ENCODE peak calls at places on chromosomes 12 and 14, in five cellular contexts. N is tibial artery; P is esophagus squamous epithelium; J is PC-3; X is CD8-positive, alpha-beta T cell. K is an unnamed sample. For H3K9me3, the result is how much of the 10 kb centered on the place peaks cover.

GRCh38 chr12:51262758-51263177 is 7.4 kb downstream of the SMAGP start:
- DNase-seq in P (no peak), J (peak), N (no peak), X (no peak), K (peak)

GRCh38 chr12:104624529-104624928 is 167.8 kb downstream of the CHST11 start:
- DNase-seq in N (no peak), J (no peak), P (no peak), X (no peak), K (no peak)

GRCh38 chr12:131024721-131025120 is 71.0 kb downstream of the ADGRD1 start:
- DNase-seq in J (no peak), N (no peak), P (no peak), X (no peak), K (no peak)

GRCh38 chr14:90573385-90574105 is 176.7 kb downstream of the CALM1 start:
- DNase-seq in N (no peak), P (no peak), J (no peak), X (no peak), K (peak)

GRCh38 chr14:97299661-97300060 is 502.5 kb downstream of the VRK1 start:
- DNase-seq in N (no peak), X (peak), P (no peak), J (no peak), K (no peak)

GRCh38 chr12:111819191-111820158 is 22.6 kb upstream of the MAPKAPK5 start:
- DNase-seq in N (no peak), P (no peak), J (peak), X (no peak), K (no peak)

GRCh38 chr14:25607095-25607657 is 557.2 kb upstream of the STXBP6 start:
- DNase-seq in N (no peak), J (no peak), X (no peak), P (no peak), K (no peak)

GRCh38 chr14:22556021-22556989 is 32.7 kb downstream of the DAD1 start:
- DNase-seq in X (peak), N (no peak), P (peak), J (peak), K (peak)

GRCh38 chr12:46664771-46665287 is 161.0 kb downstream of the SLC38A4 start:
- DNase-seq in P (no peak), J (peak), N (no peak), X (no peak), K (peak)

GRCh38 chr12:60539592-60539991 is 943.8 kb downstream of the SLC16A7 start:
- DNase-seq in P (no peak), J (no peak), N (no peak), X (no peak), K (peak)

GRCh38 chr12:84422340-84422739 is 490.3 kb downstream of the SLC6A15 start:
- DNase-seq in X (no peak), P (no peak), N (no peak), J (no peak), K (no peak)

DNA sequence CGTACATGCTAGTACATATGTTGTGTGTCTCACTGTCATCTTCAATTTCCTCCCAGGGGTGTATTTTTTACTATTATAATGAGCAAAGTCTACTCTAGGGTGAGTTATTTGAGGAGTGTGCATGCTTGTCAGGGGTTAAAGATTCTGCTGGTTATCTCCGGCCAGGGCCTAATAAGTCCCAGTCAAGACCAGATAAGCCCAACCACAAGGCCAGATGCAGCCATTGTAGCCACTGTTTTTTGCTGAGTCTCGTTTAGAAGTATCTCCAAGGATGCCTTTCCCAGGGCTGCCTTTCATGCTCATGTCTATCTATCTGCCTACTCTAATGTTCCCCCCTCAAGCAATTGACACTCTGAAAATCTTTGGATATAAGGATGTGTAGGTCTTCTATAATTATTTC is 300.5 kb downstream of the IPO8 start:
- DNase-seq in P (no peak), N (no peak), J (no peak), X (no peak), K (no peak)
- H3K9me3 ChIP-seq in P (under half), N (under half), J (under half), X (under half), K (under half)

GRCh38 chr14:105492966-105493871 is 2.2 kb downstream of the TEDC1 start:
- DNase-seq in J (no peak), X (no peak), N (peak), P (no peak), K (no peak)

GRCh38 chr14:105493921-105494605 is 3.0 kb downstream of the TEDC1 start:
- DNase-seq in X (no peak), N (peak), J (no peak), P (no peak), K (no peak)

GRCh38 chr14:105491366-105492006 is 440 bp downstream of the TEDC1 start:
- DNase-seq in J (peak), N (peak), P (no peak), X (peak), K (peak)

GRCh38 chr14:105490572-105491365 is at the start of gene TEDC1:
- DNase-seq in X (peak), P (peak), N (peak), J (peak), K (peak)

DNA sequence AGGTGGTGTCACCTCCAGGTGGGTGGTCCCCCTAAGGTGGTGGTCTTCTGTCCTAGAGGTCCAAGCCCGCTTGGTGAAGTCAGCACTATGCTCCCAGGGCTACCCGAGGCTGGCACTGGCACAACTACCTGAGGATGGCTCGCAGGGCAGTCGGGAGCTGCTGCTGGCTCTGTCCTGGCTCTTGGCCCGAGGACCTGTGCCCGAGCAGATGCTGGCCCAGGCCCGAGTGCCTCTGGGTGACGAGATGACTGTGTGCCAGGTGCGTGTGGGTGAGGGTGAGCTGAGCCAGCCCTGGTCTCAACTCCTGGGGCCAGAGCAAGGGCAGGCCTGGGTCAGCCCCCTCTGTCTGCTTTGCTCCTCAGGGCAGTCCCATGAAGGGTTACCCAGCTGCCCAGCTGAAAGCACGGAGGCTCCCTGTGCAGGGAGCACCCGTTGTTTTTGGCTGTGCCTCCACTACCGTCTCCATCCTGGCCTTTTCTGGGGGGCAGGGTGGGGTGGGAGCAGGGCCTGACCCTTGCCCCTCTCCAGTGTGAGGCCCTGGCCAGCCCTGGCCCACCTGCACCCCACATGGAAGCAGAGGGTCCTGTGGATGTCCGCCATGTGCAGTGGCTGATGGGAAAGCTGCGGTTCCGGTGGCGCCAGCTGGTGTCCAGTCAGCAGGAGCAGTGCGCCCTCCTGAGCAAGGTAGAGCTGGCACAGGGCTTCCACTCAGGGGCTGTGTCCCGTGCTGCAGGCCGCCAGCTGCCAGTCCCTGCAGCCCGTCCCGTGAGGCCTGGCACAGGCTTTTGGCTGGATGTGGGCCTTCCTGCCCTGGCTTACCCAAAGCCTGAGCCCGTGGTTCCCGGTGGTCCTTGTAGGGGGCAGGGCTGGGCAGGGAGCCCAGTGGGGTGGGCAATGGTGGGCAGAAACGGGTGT is 1.3 kb downstream of the TEDC1 start:
- DNase-seq in X (no peak), J (no peak), P (no peak), N (peak), K (no peak)
- H3K4me3 ChIP-seq in X (no peak), J (peak), P (no peak), N (peak), K (no peak)

DNA sequence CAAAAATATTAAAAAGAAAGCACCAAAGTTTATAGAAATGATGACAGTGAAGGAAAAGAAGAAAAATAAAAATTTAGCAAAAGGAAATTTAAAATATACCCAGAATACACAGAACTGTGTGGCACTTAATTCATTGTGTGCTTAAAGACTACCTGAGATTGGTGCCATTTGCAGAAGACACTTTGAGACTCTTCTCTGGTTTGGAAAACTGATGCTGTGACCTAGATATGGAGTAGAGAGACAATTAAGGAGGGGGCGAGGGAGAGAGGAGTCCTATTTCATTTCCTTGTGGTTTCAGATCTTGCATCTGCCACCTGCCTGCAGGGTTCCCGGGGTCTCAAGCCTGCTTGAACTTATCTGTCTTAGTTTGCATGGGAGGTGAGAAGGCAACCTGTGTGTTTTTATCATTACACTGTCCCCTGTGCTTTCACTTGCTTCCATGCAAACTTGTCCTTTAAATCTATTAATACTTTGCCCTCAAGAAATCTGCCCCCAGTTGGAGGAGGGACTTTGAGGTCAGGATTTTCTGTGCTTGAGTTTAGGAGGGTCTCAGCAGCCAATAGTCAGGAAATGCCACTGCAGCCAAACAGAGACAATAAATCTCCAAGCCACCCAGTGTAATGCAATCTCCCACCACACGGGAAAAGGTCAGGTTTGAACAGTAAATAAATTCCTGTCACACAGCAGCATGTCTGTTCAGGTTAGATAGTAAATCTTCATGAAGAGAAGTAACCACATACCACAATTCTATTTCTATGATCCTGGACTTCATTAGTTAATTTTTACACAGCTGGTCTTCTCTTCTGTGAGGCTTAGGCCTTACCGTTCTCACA is 119.4 kb downstream of the CAND1 start:
- DNase-seq in N (no peak), X (no peak), J (peak), P (no peak), K (no peak)
- H3K27ac ChIP-seq in N (no peak), X (no peak), J (no peak), P (no peak), K (no peak)

DNA sequence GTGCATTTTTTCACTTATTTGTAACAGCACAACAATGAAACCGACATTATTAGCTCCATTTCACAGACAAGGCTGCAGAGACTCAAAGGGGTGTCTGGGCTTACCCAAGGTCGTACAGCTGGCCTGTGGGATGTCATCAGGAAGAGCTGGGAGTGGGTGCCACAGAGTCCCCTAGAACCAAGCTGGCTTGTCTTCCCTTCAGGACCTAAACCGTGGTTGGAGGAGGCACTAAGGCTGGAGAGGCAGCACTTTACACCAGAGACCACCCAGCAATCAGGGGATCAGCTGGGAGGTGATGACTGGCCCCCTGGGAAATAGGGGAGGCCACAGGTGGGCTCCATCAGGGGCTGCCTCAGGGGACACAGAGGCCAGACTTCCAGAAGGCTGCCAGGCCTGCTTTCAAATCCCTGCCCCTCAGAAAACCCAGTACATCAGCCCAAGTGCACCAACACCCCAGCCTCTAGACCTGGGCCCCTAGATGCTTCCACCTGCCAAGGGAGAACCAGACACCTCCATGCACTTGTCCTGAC is 28.3 kb downstream of the DIO3 start:
- DNase-seq in J (no peak), P (no peak), N (no peak), X (no peak), K (no peak)
- H3K9me3 ChIP-seq in J (under half), P (under half), N (under half), X (under half), K (under half)

GRCh38 chr12:100794441-100795192 is at the start of gene ANO4:
- DNase-seq in N (no peak), P (no peak), X (no peak), J (no peak), K (peak)
- H3K4me3 ChIP-seq in N (peak), P (no peak), X (no peak), J (no peak), K (no peak)

DNA sequence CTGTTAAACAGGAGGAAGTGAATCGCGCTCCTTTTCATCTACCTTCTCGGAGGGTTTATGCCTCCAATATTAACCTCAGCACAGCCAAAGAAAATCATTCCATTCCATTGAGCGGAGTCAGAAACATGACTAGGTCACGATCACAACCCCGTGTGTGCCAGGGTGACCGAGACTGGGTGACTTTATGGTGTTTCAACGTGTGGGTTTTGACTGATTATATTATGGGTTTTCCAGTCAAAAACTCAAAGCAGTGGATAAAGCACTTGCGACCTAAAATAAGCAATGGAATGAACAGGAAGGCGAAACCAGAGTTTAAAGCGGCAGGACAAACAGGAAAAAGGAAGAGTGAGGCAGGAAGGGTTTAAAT is 1.4 kb upstream of the HSPA2 start:
- DNase-seq in X (no peak), J (peak), N (no peak), P (no peak), K (no peak)
- H3K27ac ChIP-seq in X (no peak), J (peak), N (peak), P (peak), K (no peak)

GRCh38 chr12:117901631-117902030 is 67.2 kb downstream of the KSR2 start:
- DNase-seq in X (no peak), J (no peak), N (no peak), P (no peak), K (no peak)
- H3K9me3 ChIP-seq in X (under half), J (under half), N (under half), P (under half), K (under half)

DNA sequence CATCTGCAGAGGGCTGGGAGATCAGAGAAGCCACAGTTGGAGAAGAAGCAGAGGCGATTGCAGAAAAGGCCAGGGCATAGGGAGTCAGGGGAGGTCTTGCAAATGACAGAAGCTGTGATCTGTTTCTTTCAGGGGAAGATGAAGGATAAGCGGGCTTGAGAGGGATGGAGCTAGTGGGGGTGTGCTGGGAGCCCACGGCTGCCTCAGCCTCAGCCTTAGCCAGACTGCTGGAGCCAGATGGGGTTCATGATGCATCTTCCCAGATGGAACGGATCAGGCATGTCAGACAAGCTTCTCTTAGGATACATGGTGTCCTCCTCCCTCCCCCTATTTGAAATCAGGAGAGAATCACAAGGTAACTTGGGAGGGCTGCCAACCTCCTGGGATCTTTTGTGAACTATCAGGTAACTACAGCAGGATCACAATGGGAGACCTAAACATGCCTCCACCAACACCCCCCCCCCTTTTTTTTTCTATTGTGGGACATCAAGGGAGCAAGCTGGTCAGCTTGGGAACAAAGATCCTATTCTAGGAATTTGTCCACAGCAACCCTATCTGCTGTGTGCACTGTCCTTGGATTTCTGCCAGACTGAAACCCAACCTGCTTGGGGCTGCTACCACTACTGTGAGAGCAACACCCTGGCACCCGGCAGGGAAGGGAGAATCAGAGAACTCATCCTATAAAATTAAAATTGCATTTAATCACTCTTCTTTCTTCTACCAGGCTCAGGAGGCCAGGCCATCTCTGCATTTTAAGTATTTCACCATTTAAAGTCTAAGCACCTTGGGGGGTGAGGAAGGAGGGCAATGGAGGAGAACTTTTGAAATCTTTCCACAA is 10.7 kb upstream of the ATP2A2 start:
- DNase-seq in J (peak), N (peak), X (no peak), P (no peak), K (peak)
- H3K4me3 ChIP-seq in J (peak), N (no peak), X (no peak), P (no peak), K (no peak)

K was measured in adrenal gland.